ENCODE peak calls at places on chromosomes 16 and 17, in six cellular contexts. One of them, this sample, is unnamed.

GRCh38 chr17:8226536-8227237 is 16.3 kb upstream of the AURKB start:
- DNase-seq in AG04450: peak
- DNase-seq in ELR: peak
- DNase-seq in prostate gland: peak
- DNase-seq in left ventricle myocardium superior: peak
- DNase-seq in stimulated activated CD4-positive, alpha-beta T cell treated with anti-CD3 and anti-CD28 coated beads, Interleukin-4, amount 100 ng/mL, for 48 hours: peak
- DNase-seq in this sample: peak

GRCh38 chr16:86522639-86523038 is 12.3 kb downstream of the FOXF1 start:
- DNase-seq in AG04450: no peak
- DNase-seq in ELR: no peak
- DNase-seq in prostate gland: no peak
- DNase-seq in left ventricle myocardium superior: no peak
- DNase-seq in stimulated activated CD4-positive, alpha-beta T cell treated with anti-CD3 and anti-CD28 coated beads, Interleukin-4, amount 100 ng/mL, for 48 hours: no peak
- DNase-seq in this sample: no peak

GRCh38 chr17:34308376-34308775 is 10.9 kb upstream of the CCL8 start:
- DNase-seq in AG04450: no peak
- DNase-seq in ELR: no peak
- DNase-seq in prostate gland: no peak
- DNase-seq in left ventricle myocardium superior: no peak
- DNase-seq in stimulated activated CD4-positive, alpha-beta T cell treated with anti-CD3 and anti-CD28 coated beads, Interleukin-4, amount 100 ng/mL, for 48 hours: no peak
- DNase-seq in this sample: no peak

GRCh38 chr16:31501226-31501965 is 6.8 kb downstream of the RUSF1 start:
- DNase-seq in AG04450: no peak
- DNase-seq in ELR: no peak
- DNase-seq in prostate gland: no peak
- DNase-seq in left ventricle myocardium superior: no peak
- DNase-seq in stimulated activated CD4-positive, alpha-beta T cell treated with anti-CD3 and anti-CD28 coated beads, Interleukin-4, amount 100 ng/mL, for 48 hours: no peak
- DNase-seq in this sample: no peak

GRCh38 chr17:69228576-69228975 is at the start of gene ABCA10:
- DNase-seq in AG04450: no peak
- DNase-seq in ELR: no peak
- DNase-seq in prostate gland: no peak
- DNase-seq in left ventricle myocardium superior: no peak
- DNase-seq in stimulated activated CD4-positive, alpha-beta T cell treated with anti-CD3 and anti-CD28 coated beads, Interleukin-4, amount 100 ng/mL, for 48 hours: no peak
- DNase-seq in this sample: no peak

GRCh38 chr17:6153416-6153815 is 83.2 kb downstream of the WSCD1 start:
- DNase-seq in AG04450: no peak
- DNase-seq in ELR: no peak
- DNase-seq in prostate gland: no peak
- DNase-seq in left ventricle myocardium superior: no peak
- DNase-seq in stimulated activated CD4-positive, alpha-beta T cell treated with anti-CD3 and anti-CD28 coated beads, Interleukin-4, amount 100 ng/mL, for 48 hours: no peak
- DNase-seq in this sample: no peak

GRCh38 chr16:35344012-35344762 is 1884.8 kb downstream of the TP53TG3F start:
- DNase-seq in AG04450: no peak
- DNase-seq in ELR: no peak
- DNase-seq in prostate gland: no peak
- DNase-seq in left ventricle myocardium superior: no peak
- DNase-seq in stimulated activated CD4-positive, alpha-beta T cell treated with anti-CD3 and anti-CD28 coated beads, Interleukin-4, amount 100 ng/mL, for 48 hours: no peak
- DNase-seq in this sample: no peak

GRCh38 chr16:26756633-26757032 is 310.1 kb upstream of the C16orf82 start:
- DNase-seq in AG04450: no peak
- DNase-seq in ELR: no peak
- DNase-seq in prostate gland: no peak
- DNase-seq in left ventricle myocardium superior: no peak
- DNase-seq in stimulated activated CD4-positive, alpha-beta T cell treated with anti-CD3 and anti-CD28 coated beads, Interleukin-4, amount 100 ng/mL, for 48 hours: no peak
- DNase-seq in this sample: no peak

GRCh38 chr17:67165201-67165600 is 79.8 kb downstream of the HELZ start:
- DNase-seq in AG04450: no peak
- DNase-seq in ELR: no peak
- DNase-seq in prostate gland: no peak
- DNase-seq in left ventricle myocardium superior: peak
- DNase-seq in stimulated activated CD4-positive, alpha-beta T cell treated with anti-CD3 and anti-CD28 coated beads, Interleukin-4, amount 100 ng/mL, for 48 hours: no peak
- DNase-seq in this sample: peak

GRCh38 chr16:23035240-23035639 is 114.0 kb downstream of the USP31 start:
- DNase-seq in AG04450: no peak
- DNase-seq in ELR: no peak
- DNase-seq in prostate gland: no peak
- DNase-seq in left ventricle myocardium superior: no peak
- DNase-seq in stimulated activated CD4-positive, alpha-beta T cell treated with anti-CD3 and anti-CD28 coated beads, Interleukin-4, amount 100 ng/mL, for 48 hours: no peak
- DNase-seq in this sample: no peak

GRCh38 chr16:79628501-79628975 is 28.0 kb upstream of the MAF start:
- DNase-seq in AG04450: peak
- DNase-seq in ELR: no peak
- DNase-seq in prostate gland: no peak
- DNase-seq in left ventricle myocardium superior: no peak
- DNase-seq in stimulated activated CD4-positive, alpha-beta T cell treated with anti-CD3 and anti-CD28 coated beads, Interleukin-4, amount 100 ng/mL, for 48 hours: peak
- DNase-seq in this sample: no peak

GRCh38 chr17:61411114-61411943 is 11.7 kb downstream of the TBX2 start:
- DNase-seq in AG04450: no peak
- DNase-seq in ELR: peak
- DNase-seq in prostate gland: peak
- DNase-seq in left ventricle myocardium superior: peak
- DNase-seq in stimulated activated CD4-positive, alpha-beta T cell treated with anti-CD3 and anti-CD28 coated beads, Interleukin-4, amount 100 ng/mL, for 48 hours: no peak
- DNase-seq in this sample: peak

GRCh38 chr17:63356275-63356905 is 89.7 kb downstream of the CYB561 start:
- DNase-seq in AG04450: peak
- DNase-seq in ELR: peak
- DNase-seq in prostate gland: no peak
- DNase-seq in left ventricle myocardium superior: no peak
- DNase-seq in stimulated activated CD4-positive, alpha-beta T cell treated with anti-CD3 and anti-CD28 coated beads, Interleukin-4, amount 100 ng/mL, for 48 hours: no peak
- DNase-seq in this sample: no peak

GRCh38 chr17:4786111-4786491 is at the start of gene VMO1:
- DNase-seq in AG04450: no peak
- DNase-seq in ELR: peak
- DNase-seq in prostate gland: no peak
- DNase-seq in left ventricle myocardium superior: peak
- DNase-seq in stimulated activated CD4-positive, alpha-beta T cell treated with anti-CD3 and anti-CD28 coated beads, Interleukin-4, amount 100 ng/mL, for 48 hours: no peak
- DNase-seq in this sample: no peak

GRCh38 chr16:69771651-69771967 is 9.5 kb downstream of the WWP2 start:
- DNase-seq in AG04450: no peak
- DNase-seq in ELR: no peak
- DNase-seq in prostate gland: no peak
- DNase-seq in left ventricle myocardium superior: no peak
- DNase-seq in stimulated activated CD4-positive, alpha-beta T cell treated with anti-CD3 and anti-CD28 coated beads, Interleukin-4, amount 100 ng/mL, for 48 hours: no peak
- DNase-seq in this sample: no peak

GRCh38 chr17:73826181-73826871 is 182.1 kb upstream of the SDK2 start:
- DNase-seq in AG04450: no peak
- DNase-seq in ELR: no peak
- DNase-seq in prostate gland: no peak
- DNase-seq in left ventricle myocardium superior: no peak
- DNase-seq in stimulated activated CD4-positive, alpha-beta T cell treated with anti-CD3 and anti-CD28 coated beads, Interleukin-4, amount 100 ng/mL, for 48 hours: no peak
- DNase-seq in this sample: no peak

GRCh38 chr17:3771140-3771539 is 29.8 kb downstream of the ITGAE start:
- DNase-seq in AG04450: no peak
- DNase-seq in ELR: no peak
- DNase-seq in prostate gland: no peak
- DNase-seq in left ventricle myocardium superior: no peak
- DNase-seq in stimulated activated CD4-positive, alpha-beta T cell treated with anti-CD3 and anti-CD28 coated beads, Interleukin-4, amount 100 ng/mL, for 48 hours: no peak
- DNase-seq in this sample: no peak

GRCh38 chr16:68363847-68364600 is 53.2 kb downstream of the PRMT7 start:
- DNase-seq in AG04450: no peak
- DNase-seq in ELR: peak
- DNase-seq in prostate gland: no peak
- DNase-seq in left ventricle myocardium superior: no peak
- DNase-seq in stimulated activated CD4-positive, alpha-beta T cell treated with anti-CD3 and anti-CD28 coated beads, Interleukin-4, amount 100 ng/mL, for 48 hours: no peak
- DNase-seq in this sample: no peak

GRCh38 chr16:28292731-28293588 is 635 bp downstream of the SBK1 start:
- DNase-seq in AG04450: no peak
- DNase-seq in ELR: no peak
- DNase-seq in prostate gland: peak
- DNase-seq in left ventricle myocardium superior: no peak
- DNase-seq in stimulated activated CD4-positive, alpha-beta T cell treated with anti-CD3 and anti-CD28 coated beads, Interleukin-4, amount 100 ng/mL, for 48 hours: no peak
- DNase-seq in this sample: no peak

GRCh38 chr17:54968954-54969400 is 412 bp downstream of the STXBP4 start:
- DNase-seq in AG04450: no peak
- DNase-seq in ELR: peak
- DNase-seq in prostate gland: peak
- DNase-seq in left ventricle myocardium superior: no peak
- DNase-seq in stimulated activated CD4-positive, alpha-beta T cell treated with anti-CD3 and anti-CD28 coated beads, Interleukin-4, amount 100 ng/mL, for 48 hours: peak
- DNase-seq in this sample: no peak

GRCh38 chr16:1708083-1708767 is 2.2 kb downstream of the MAPK8IP3 start:
- DNase-seq in AG04450: no peak
- DNase-seq in ELR: no peak
- DNase-seq in prostate gland: no peak
- DNase-seq in left ventricle myocardium superior: no peak
- DNase-seq in stimulated activated CD4-positive, alpha-beta T cell treated with anti-CD3 and anti-CD28 coated beads, Interleukin-4, amount 100 ng/mL, for 48 hours: no peak
- DNase-seq in this sample: peak

GRCh38 chr16:24381470-24382118 is 125.5 kb downstream of the CACNG3 start:
- DNase-seq in AG04450: no peak
- DNase-seq in ELR: no peak
- DNase-seq in prostate gland: no peak
- DNase-seq in left ventricle myocardium superior: no peak
- DNase-seq in stimulated activated CD4-positive, alpha-beta T cell treated with anti-CD3 and anti-CD28 coated beads, Interleukin-4, amount 100 ng/mL, for 48 hours: no peak
- DNase-seq in this sample: no peak

GRCh38 chr17:4087911-4088693 is 54.7 kb downstream of the ZZEF1 start:
- DNase-seq in AG04450: no peak
- DNase-seq in ELR: peak
- DNase-seq in prostate gland: no peak
- DNase-seq in left ventricle myocardium superior: no peak
- DNase-seq in stimulated activated CD4-positive, alpha-beta T cell treated with anti-CD3 and anti-CD28 coated beads, Interleukin-4, amount 100 ng/mL, for 48 hours: no peak
- DNase-seq in this sample: no peak

GRCh38 chr17:16926591-16927451 is 45.1 kb downstream of the TNFRSF13B start:
- DNase-seq in AG04450: no peak
- DNase-seq in ELR: peak
- DNase-seq in prostate gland: no peak
- DNase-seq in left ventricle myocardium superior: peak
- DNase-seq in stimulated activated CD4-positive, alpha-beta T cell treated with anti-CD3 and anti-CD28 coated beads, Interleukin-4, amount 100 ng/mL, for 48 hours: no peak
- DNase-seq in this sample: no peak

GRCh38 chr16:75593825-75594820 is 27.9 kb downstream of the GABARAPL2 start:
- DNase-seq in AG04450: no peak
- DNase-seq in ELR: peak
- DNase-seq in prostate gland: no peak
- DNase-seq in left ventricle myocardium superior: no peak
- DNase-seq in stimulated activated CD4-positive, alpha-beta T cell treated with anti-CD3 and anti-CD28 coated beads, Interleukin-4, amount 100 ng/mL, for 48 hours: no peak
- DNase-seq in this sample: no peak

GRCh38 chr16:25005445-25006306 is 9.5 kb downstream of the ARHGAP17 start:
- DNase-seq in AG04450: no peak
- DNase-seq in ELR: peak
- DNase-seq in prostate gland: no peak
- DNase-seq in left ventricle myocardium superior: no peak
- DNase-seq in stimulated activated CD4-positive, alpha-beta T cell treated with anti-CD3 and anti-CD28 coated beads, Interleukin-4, amount 100 ng/mL, for 48 hours: no peak
- DNase-seq in this sample: no peak